ENCODE peak calls at places on chromosome 18, in seven cellular contexts. Q is GM04503; Z is hepatocyte; B is T-helper 2 cell; U is activated T-cell treated with anti-CD3 and anti-CD28 coated beads for 1 hour; N is CD4-positive, alpha-beta memory T cell; X is neural crest cell. I is an unnamed sample.

GRCh38 chr18:26685438-26686173 is 137.3 kb upstream of the KCTD1 start:
- DNase-seq in Q (no peak), Z (no peak), B (no peak), U (no peak), N (no peak), X (peak), I (no peak)

GRCh38 chr18:48743046-48743445 is 204.2 kb downstream of the CTIF start:
- DNase-seq in Q (peak), Z (peak), B (no peak), U (no peak), N (no peak), X (no peak), I (peak)

GRCh38 chr18:58955738-58956137 is 91.1 kb downstream of the ZNF532 start:
- DNase-seq in Q (no peak), Z (no peak), B (no peak), U (no peak), N (no peak), X (no peak), I (no peak)

GRCh38 chr18:68436485-68436884 is 278.4 kb downstream of the TMX3 start:
- DNase-seq in Q (no peak), Z (no peak), B (no peak), U (no peak), N (no peak), X (no peak), I (peak)

GRCh38 chr18:70245941-70246537 is 40.6 kb upstream of the RTTN start:
- DNase-seq in Q (no peak), Z (no peak), B (no peak), U (no peak), N (no peak), X (no peak), I (no peak)

GRCh38 chr18:22695674-22696073 is 237.5 kb upstream of the RBBP8 start:
- DNase-seq in Q (no peak), Z (no peak), B (no peak), U (no peak), N (no peak), X (no peak), I (no peak)

GRCh38 chr18:31241900-31242409 is 76.0 kb upstream of the DSG1 start:
- DNase-seq in Q (no peak), Z (peak), B (no peak), U (no peak), N (no peak), X (peak), I (peak)

GRCh38 chr18:3281456-3282400 is 19.8 kb downstream of the MYL12B start:
- DNase-seq in Q (peak), Z (peak), B (no peak), U (no peak), N (peak), X (no peak), I (peak)

GRCh38 chr18:11689972-11690570 is 1.0 kb downstream of the GNAL start:
- DNase-seq in Q (no peak), Z (no peak), B (no peak), U (no peak), N (peak), X (no peak), I (no peak)

GRCh38 chr18:62490967-62491366 is 31.9 kb upstream of the ZCCHC2 start:
- DNase-seq in Q (no peak), Z (no peak), B (no peak), U (no peak), N (no peak), X (no peak), I (no peak)

GRCh38 chr18:21242141-21243040 is at the start of gene GREB1L:
- DNase-seq in Q (no peak), Z (peak), B (no peak), U (no peak), N (no peak), X (peak), I (peak)

GRCh38 chr18:59001166-59001565 is 136.5 kb downstream of the ZNF532 start:
- DNase-seq in Q (no peak), Z (no peak), B (no peak), U (no peak), N (no peak), X (no peak), I (no peak)

GRCh38 chr18:55096261-55097026 is 137.2 kb upstream of the CCDC68 start:
- DNase-seq in Q (peak), Z (peak), B (no peak), U (no peak), N (no peak), X (no peak), I (no peak)

GRCh38 chr18:52150050-52150449 is 189.9 kb upstream of the DCC start:
- DNase-seq in Q (no peak), Z (no peak), B (no peak), U (no peak), N (no peak), X (no peak), I (no peak)

GRCh38 chr18:13645093-13645492 is 81.3 kb downstream of the FAM210A start:
- DNase-seq in Q (no peak), Z (no peak), B (no peak), U (no peak), N (no peak), X (no peak), I (no peak)

GRCh38 chr18:76487076-76487475 is 8.0 kb downstream of the ZNF516 start:
- DNase-seq in Q (no peak), Z (no peak), B (no peak), U (no peak), N (no peak), X (no peak), I (no peak)

GRCh38 chr18:80103231-80103630 is 5.8 kb upstream of the ADNP2 start:
- DNase-seq in Q (peak), Z (no peak), B (no peak), U (no peak), N (no peak), X (no peak), I (no peak)

GRCh38 chr18:73908323-73908722 is 239.3 kb downstream of the FBXO15 start:
- DNase-seq in Q (no peak), Z (peak), B (no peak), U (no peak), N (no peak), X (peak), I (peak)

GRCh38 chr18:61556862-61557261 is 223.6 kb downstream of the CDH20 start:
- DNase-seq in Q (no peak), Z (no peak), B (no peak), U (no peak), N (no peak), X (no peak), I (no peak)

GRCh38 chr18:3008546-3008945 is 4.4 kb downstream of the LPIN2 start:
- DNase-seq in Q (no peak), Z (no peak), B (no peak), U (no peak), N (no peak), X (no peak), I (no peak)